ENCODE peak calls at places on chromosomes 7 and 10, in seven cellular contexts. P is body of pancreas, S is cardiac fibroblast, H is H9, C is T-helper 2 cell, V is choroid plexus epithelial cell, Z is NCI-H1105. J is an unnamed sample.

GRCh38 chr7:6181136-6181535 is 91.3 kb downstream of the CYTH3 start:
- DNase-seq in H (no peak), S (no peak), C (no peak), Z (no peak), V (no peak), P (no peak), J (no peak)

GRCh38 chr7:28709756-28710155 is 248.4 kb downstream of the TRIL start:
- DNase-seq in V (no peak), Z (no peak), C (no peak), H (no peak), P (no peak), S (no peak), J (no peak)

GRCh38 chr10:102744374-102745051 is 765 bp downstream of the WBP1L start:
- DNase-seq in C (no peak), H (no peak), Z (no peak), V (peak), S (peak), P (peak), J (no peak)

GRCh38 chr7:110090113-110090820 is 1000.7 kb upstream of the LRRN3 start:
- DNase-seq in H (no peak), S (peak), C (no peak), Z (no peak), P (no peak), V (peak), J (peak)

GRCh38 chr7:74033372-74034311 is 5.7 kb downstream of the ELN start:
- DNase-seq in S (peak), P (peak), C (no peak), V (peak), H (no peak), Z (no peak), J (no peak)

GRCh38 chr7:5758286-5758685 is 23.2 kb downstream of the RNF216 start:
- DNase-seq in S (no peak), Z (no peak), P (no peak), C (no peak), V (no peak), H (no peak), J (no peak)

GRCh38 chr7:725223-726005 is 1.1 kb upstream of the DNAAF5 start:
- DNase-seq in H (no peak), C (no peak), P (no peak), S (peak), Z (no peak), V (peak), J (no peak)

GRCh38 chr10:119243967-119244366 is 36.6 kb downstream of the GRK5 start:
- DNase-seq in C (no peak), H (no peak), V (no peak), Z (no peak), P (no peak), S (no peak), J (no peak)

GRCh38 chr7:32453286-32454011 is 36.7 kb downstream of the LSM5 start:
- DNase-seq in H (no peak), C (no peak), Z (peak), V (no peak), S (no peak), P (no peak), J (no peak)

GRCh38 chr7:116863168-116863670 is 832 bp downstream of the CAPZA2 start:
- DNase-seq in P (peak), S (peak), V (peak), H (no peak), Z (peak), C (no peak), J (peak)

GRCh38 chr10:67520924-67521520 is 175.0 kb downstream of the CTNNA3 start:
- DNase-seq in C (no peak), P (peak), H (peak), S (peak), Z (peak), V (peak), J (peak)

GRCh38 chr7:46317256-46317655 is 396.2 kb upstream of the IGFBP3 start:
- DNase-seq in S (peak), V (peak), C (no peak), H (no peak), Z (no peak), P (no peak), J (no peak)

GRCh38 chr10:46556515-46557318 is at the start of gene GPRIN2:
- DNase-seq in Z (no peak), V (no peak), S (no peak), H (peak), C (no peak), P (peak), J (peak)

GRCh38 chr10:75247797-75248196 is 12.0 kb upstream of the COMTD1 start:
- DNase-seq in V (no peak), C (no peak), Z (no peak), P (peak), H (no peak), S (no peak), J (no peak)

GRCh38 chr10:4767033-4767814 is 58.8 kb upstream of the AKR1E2 start:
- DNase-seq in H (no peak), V (peak), S (peak), Z (peak), C (no peak), P (peak), J (peak)

GRCh38 chr7:137096607-137097006 is 228.2 kb downstream of the CHRM2 start:
- DNase-seq in V (no peak), Z (no peak), S (no peak), C (no peak), P (no peak), H (no peak), J (no peak)

GRCh38 chr10:53836638-53837037 is 964.4 kb downstream of the PCDH15 start:
- DNase-seq in Z (no peak), P (no peak), S (peak), V (peak), C (no peak), H (no peak), J (no peak)

GRCh38 chr7:56537952-56538351 is 421.7 kb upstream of the NUPR2 start:
- DNase-seq in C (no peak), H (no peak), Z (peak), S (no peak), P (no peak), V (no peak), J (no peak)

GRCh38 chr7:135800560-135800959 is 51.9 kb upstream of the FAM180A start:
- DNase-seq in Z (no peak), S (peak), V (no peak), C (no peak), H (peak), P (no peak), J (no peak)

GRCh38 chr10:34751272-34751671 is 63.8 kb downstream of the PARD3 start:
- DNase-seq in Z (no peak), S (no peak), P (no peak), V (no peak), C (no peak), H (no peak), J (no peak)

GRCh38 chr7:81604075-81604807 is 165.6 kb downstream of the HGF start:
- DNase-seq in C (no peak), H (no peak), Z (no peak), V (peak), S (peak), P (no peak), J (peak)

GRCh38 chr7:107090452-107090851 is 45.9 kb downstream of the PRKAR2B start:
- DNase-seq in V (no peak), Z (no peak), S (no peak), P (no peak), C (no peak), H (no peak), J (no peak)

GRCh38 chr10:17454181-17454800 is at the start of gene ST8SIA6:
- DNase-seq in S (peak), H (peak), P (peak), Z (no peak), V (peak), C (peak), J (peak)

GRCh38 chr7:884191-885003 is 8.0 kb downstream of the GET4 start:
- DNase-seq in S (no peak), P (peak), Z (no peak), C (no peak), V (no peak), H (no peak), J (no peak)

GRCh38 chr7:142866361-142867096 is 11.7 kb downstream of the EPHB6 start:
- DNase-seq in Z (peak), H (peak), C (no peak), P (peak), S (peak), V (peak), J (peak)

GRCh38 chr10:53886325-53887300 is 914.4 kb downstream of the PCDH15 start:
- DNase-seq in S (no peak), Z (no peak), H (no peak), V (no peak), P (no peak), C (no peak), J (no peak)

GRCh38 chr10:133258818-133259602 is 17.7 kb downstream of the ADAM8 start:
- DNase-seq in P (peak), C (peak), S (peak), V (peak), Z (no peak), H (no peak), J (peak)

GRCh38 chr10:34838366-34838900 is 23.3 kb upstream of the PARD3 start:
- DNase-seq in Z (no peak), S (no peak), V (no peak), C (no peak), P (no peak), H (no peak), J (no peak)

GRCh38 chr7:139034855-139035587 is 821 bp downstream of the ZC3HAV1L start:
- DNase-seq in S (peak), C (peak), Z (peak), P (peak), H (peak), V (peak), J (peak)

GRCh38 chr10:95560288-95561199 is 627 bp downstream of the SORBS1 start:
- DNase-seq in H (peak), S (peak), V (peak), Z (no peak), C (peak), P (peak), J (peak)

GRCh38 chr10:79180619-79181221 is 112.0 kb downstream of the ZMIZ1 start:
- DNase-seq in H (no peak), Z (no peak), P (no peak), V (no peak), S (no peak), C (no peak), J (no peak)

GRCh38 chr7:128082431-128082830 is 51.2 kb upstream of the LRRC4 start:
- DNase-seq in H (no peak), P (no peak), V (no peak), C (no peak), S (no peak), Z (no peak), J (no peak)

GRCh38 chr7:73967832-73968295 is 60.1 kb upstream of the ELN start:
- DNase-seq in S (no peak), P (no peak), V (no peak), C (no peak), Z (no peak), H (no peak), J (no peak)

GRCh38 chr10:124388823-124389612 is 29.7 kb downstream of the OAT start:
- DNase-seq in H (peak), P (peak), S (peak), V (peak), C (peak), Z (peak), J (peak)

GRCh38 chr10:98313598-98313997 is 45.6 kb upstream of the LOXL4 start:
- DNase-seq in V (no peak), P (no peak), C (no peak), Z (no peak), H (no peak), S (no peak), J (no peak)

GRCh38 chr10:116718058-116718457 is 24.3 kb downstream of the HSPA12A start:
- DNase-seq in V (no peak), P (no peak), C (no peak), Z (no peak), S (no peak), H (no peak), J (no peak)

GRCh38 chr10:6083523-6084475 is 5.0 kb upstream of the RBM17 start:
- DNase-seq in P (no peak), V (peak), S (peak), C (peak), H (no peak), Z (no peak), J (no peak)

GRCh38 chr10:126421745-126422144 is 33.5 kb upstream of the ADAM12 start:
- DNase-seq in V (peak), Z (no peak), H (no peak), P (no peak), C (no peak), S (peak), J (no peak)

GRCh38 chr10:52098130-52098529 is 216.0 kb upstream of the DKK1 start:
- DNase-seq in Z (no peak), S (no peak), C (no peak), P (no peak), H (no peak), V (no peak), J (no peak)